ENCODE peak calls at places on chromosomes 12 and 14, in nine cellular contexts. D is right atrium auricular region, J is PC-3, Q is stomach, W is GM23248, Z is GM12878, M is substantia nigra, A is breast epithelium, U is tibial nerve. O is an unnamed sample.
A peak's percentile ranks its signal among the peaks of the same experiment; 100 is the strongest.

GRCh38 chr12:4828176-4828575 is 81.5 kb upstream of the KCNA1 start:
- DNase-seq in D (no peak), J (no peak), Q (no peak), W (no peak), Z (no peak), M (no peak), A (no peak), U (no peak), O (no peak)

GRCh38 chr12:57603758-57604453 is 718 bp upstream of the DTX3 start:
- DNase-seq in D (no peak), J (peak; percentile 62), Q (no peak), W (peak; percentile 84), Z (no peak), M (no peak), A (peak; percentile 82), U (no peak), O (no peak)

GRCh38 chr12:15982071-15982470 is 70.9 kb downstream of the DERA start:
- DNase-seq in D (no peak), J (no peak), Q (no peak), W (peak; percentile 51), Z (no peak), M (no peak), A (no peak), U (no peak), O (no peak)

GRCh38 chr14:22296722-22297121 is 292.3 kb downstream of the DAD1 start:
- DNase-seq in D (no peak), J (peak; percentile 89), Q (no peak), W (no peak), Z (no peak), M (no peak), A (no peak), U (no peak), O (no peak)

GRCh38 chr12:14769462-14769836 is 33.8 kb downstream of the WBP11 start:
- DNase-seq in D (no peak), J (no peak), Q (peak; percentile 43), W (peak; percentile 43), Z (no peak), M (no peak), A (peak; percentile 30), U (no peak), O (peak; percentile 11)

GRCh38 chr12:53096089-53096741 is 1.3 kb upstream of the IGFBP6 start:
- DNase-seq in D (peak; percentile 92), J (peak; percentile 19), Q (peak; percentile 28), W (peak; percentile 95), Z (no peak), M (no peak), A (peak; percentile 50), U (peak; percentile 84), O (no peak)

GRCh38 chr14:22112004-22112403 is 438.4 kb upstream of the OR4E1 start:
- DNase-seq in D (no peak), J (peak; percentile 33), Q (no peak), W (no peak), Z (no peak), M (no peak), A (no peak), U (no peak), O (no peak)

GRCh38 chr12:122028165-122028591 is 6.5 kb downstream of the BCL7A start:
- DNase-seq in D (no peak), J (no peak), Q (no peak), W (peak; percentile 45), Z (no peak), M (no peak), A (no peak), U (no peak), O (no peak)

GRCh38 chr12:89024580-89024979 is 327.7 kb downstream of the DUSP6 start:
- DNase-seq in D (no peak), J (no peak), Q (no peak), W (no peak), Z (no peak), M (no peak), A (no peak), U (no peak), O (no peak)

GRCh38 chr12:123660328-123660727 is 10.6 kb upstream of the TCTN2 start:
- DNase-seq in D (no peak), J (peak; percentile 96), Q (no peak), W (peak; percentile 96), Z (no peak), M (no peak), A (no peak), U (no peak), O (no peak)

GRCh38 chr12:53502983-53503728 is 2.1 kb downstream of the TARBP2 start:
- DNase-seq in D (no peak), J (no peak), Q (no peak), W (no peak), Z (no peak), M (no peak), A (no peak), U (no peak), O (no peak)

GRCh38 chr14:75454963-75455546 is 27.2 kb downstream of the JDP2 start:
- DNase-seq in D (peak; percentile 87), J (peak; percentile 12), Q (peak; percentile 65), W (peak; percentile 90), Z (no peak), M (no peak), A (no peak), U (peak; percentile 65), O (no peak)

GRCh38 chr12:124252964-124253363 is 41.9 kb upstream of the RFLNA start:
- DNase-seq in D (no peak), J (no peak), Q (no peak), W (no peak), Z (no peak), M (no peak), A (no peak), U (no peak), O (no peak)

GRCh38 chr14:104678901-104679705 is 10.3 kb upstream of the INF2 start:
- DNase-seq in D (no peak), J (no peak), Q (no peak), W (no peak), Z (no peak), M (peak; percentile 60), A (no peak), U (no peak), O (peak; percentile 80)

GRCh38 chr14:67265131-67265530 is 23.9 kb downstream of the PALS1 start:
- DNase-seq in D (no peak), J (peak; percentile 51), Q (no peak), W (no peak), Z (no peak), M (no peak), A (no peak), U (no peak), O (no peak)

GRCh38 chr12:19277707-19278106 is 148.2 kb downstream of the PLEKHA5 start:
- DNase-seq in D (no peak), J (no peak), Q (no peak), W (no peak), Z (no peak), M (no peak), A (no peak), U (no peak), O (no peak)
- H3K27ac ChIP-seq in D (no peak overlapping the region), J (no peak overlapping the region), Q (no peak overlapping the region), W (no peak overlapping the region), Z (no peak overlapping the region), M (no peak overlapping the region), A (no peak overlapping the region), U (no peak overlapping the region), O (no peak overlapping the region)

GRCh38 chr12:80690090-80690489 is 17.3 kb upstream of the MYF6 start:
- DNase-seq in D (no peak), J (no peak), Q (no peak), W (no peak), Z (no peak), M (no peak), A (no peak), U (no peak), O (no peak)
- H3K27ac ChIP-seq in D (no peak overlapping the region), J (no peak overlapping the region), Q (no peak overlapping the region), W (no peak overlapping the region), Z (no peak overlapping the region), M (no peak overlapping the region), A (no peak overlapping the region), U (no peak overlapping the region), O (no peak overlapping the region)

DNA sequence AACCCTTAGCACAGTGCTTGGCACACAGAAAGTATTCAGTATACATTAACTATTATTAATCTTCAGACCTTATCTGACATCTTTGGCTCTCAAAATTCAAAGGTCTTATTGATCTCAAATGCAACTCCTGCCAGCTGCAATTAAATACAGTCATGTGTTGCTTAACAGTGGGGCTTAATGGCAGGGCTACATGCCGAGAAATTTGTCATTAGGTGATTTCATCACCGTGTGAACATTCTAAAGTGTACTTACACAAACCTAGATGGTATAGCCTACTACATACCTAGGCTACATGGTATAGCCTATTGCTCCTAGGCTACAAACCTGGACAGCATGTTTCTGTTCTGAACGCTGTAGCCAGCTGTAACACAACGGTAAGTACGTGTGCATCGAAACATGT is 156.3 kb upstream of the TMCC3 start:
- DNase-seq in D (no peak), J (no peak), Q (no peak), W (no peak), Z (no peak), M (no peak), A (no peak), U (no peak), O (no peak)
- H3K27ac ChIP-seq in D (no peak overlapping the region), J (no peak overlapping the region), Q (no peak overlapping the region), W (no peak overlapping the region), Z (peak overlapping the region; percentile 17), M (no peak overlapping the region), A (no peak overlapping the region), U (no peak overlapping the region), O (no peak overlapping the region)

GRCh38 chr12:110677982-110678381 is 10.9 kb downstream of the HVCN1 start:
- DNase-seq in D (no peak), J (no peak), Q (no peak), W (no peak), Z (no peak), M (no peak), A (no peak), U (no peak), O (no peak)

GRCh38 chr12:110676171-110676570 is 12.7 kb downstream of the HVCN1 start:
- DNase-seq in D (no peak), J (no peak), Q (no peak), W (no peak), Z (no peak), M (no peak), A (no peak), U (no peak), O (no peak)

GRCh38 chr12:110680032-110680431 is 8.9 kb downstream of the HVCN1 start:
- DNase-seq in D (no peak), J (no peak), Q (no peak), W (no peak), Z (no peak), M (no peak), A (no peak), U (no peak), O (no peak)

GRCh38 chr12:110679201-110679600 is 9.7 kb downstream of the HVCN1 start:
- DNase-seq in D (no peak), J (no peak), Q (no peak), W (no peak), Z (no peak), M (no peak), A (no peak), U (no peak), O (no peak)

DNA sequence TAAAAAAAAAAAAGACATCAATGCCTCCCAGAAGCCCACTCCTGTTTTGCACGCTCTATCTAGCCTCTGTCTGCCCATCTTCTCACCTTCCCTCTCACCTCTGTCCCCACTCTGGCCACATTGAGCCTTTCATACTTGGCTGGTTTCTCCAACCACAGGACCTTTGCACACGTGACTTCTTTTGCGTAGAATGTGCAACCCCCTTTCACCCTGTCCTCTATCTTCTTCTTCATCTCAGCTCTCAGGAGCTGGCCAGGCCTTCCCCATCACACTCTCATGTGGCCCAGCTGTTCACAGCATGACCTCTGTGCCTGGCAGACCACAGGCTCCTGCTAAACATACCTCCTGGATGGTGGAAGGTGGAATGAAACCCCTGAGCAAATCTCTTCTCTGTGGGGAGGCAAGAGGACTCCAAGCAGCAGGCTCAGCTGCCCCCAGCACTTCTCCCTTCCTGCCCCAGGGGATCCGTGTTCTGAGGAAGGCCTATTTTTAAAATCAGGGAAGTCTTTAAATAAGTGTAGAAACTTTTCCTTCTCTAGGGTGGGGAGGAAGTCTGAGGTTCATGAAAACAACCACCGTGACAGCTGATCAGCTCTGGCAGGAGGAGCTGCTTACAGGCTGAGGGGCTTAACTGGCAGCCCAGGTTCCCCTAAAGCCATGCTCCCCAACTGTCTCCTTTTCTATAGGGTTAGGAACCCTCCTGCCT is 11.6 kb downstream of the HVCN1 start:
- DNase-seq in D (no peak), J (no peak), Q (no peak), W (no peak), Z (peak; percentile 97), M (no peak), A (no peak), U (no peak), O (peak; percentile 15)
- H3K27ac ChIP-seq in D (peak overlapping the region; percentile 49), J (no peak overlapping the region), Q (no peak overlapping the region), W (no peak overlapping the region), Z (peak overlapping the region; percentile 87), M (peak overlapping the region; percentile 26), A (no peak overlapping the region), U (peak overlapping the region; percentile 21), O (peak overlapping the region; percentile 60)

O was measured in caudate nucleus.